ENCODE peak calls at places on chromosomes 6 and 20, in seven cellular contexts. W is mesenchymal stem cell, Q is GM23338, M is astrocyte, U is IMR-90, S is GM23248, C is K562. J is an unnamed sample.

GRCh38 chr6:148559848-148560433 is 186.9 kb upstream of the UST start:
- DNase-seq in W (peak; percentile 54), Q (peak; percentile 82), M (peak; percentile 20), U (peak; percentile 67), S (peak; percentile 84), C (peak; percentile 78), J (peak; percentile 61)

GRCh38 chr6:150243620-150244314 is 100.9 kb downstream of the PPP1R14C start:
- DNase-seq in W (peak; percentile 22), Q (no peak), M (peak; percentile 81), U (peak; percentile 44), S (peak; percentile 79), C (no peak), J (no peak)

GRCh38 chr6:11368760-11369159 is 136.3 kb upstream of the NEDD9 start:
- DNase-seq in W (no peak), Q (no peak), M (no peak), U (no peak), S (no peak), C (no peak), J (peak; percentile 73)

GRCh38 chr6:138291036-138291848 is 73.0 kb upstream of the PBOV1 start:
- DNase-seq in W (no peak), Q (peak; percentile 33), M (no peak), U (no peak), S (peak; percentile 12), C (no peak), J (no peak)

GRCh38 chr20:60410865-60411264 is 452.6 kb downstream of the CDH26 start:
- DNase-seq in W (no peak), Q (no peak), M (no peak), U (no peak), S (no peak), C (no peak), J (no peak)

GRCh38 chr6:26327450-26328264 is 37.3 kb upstream of the BTN3A2 start:
- DNase-seq in W (peak; percentile 86), Q (peak; percentile 83), M (peak; percentile 61), U (peak; percentile 81), S (peak; percentile 68), C (peak; percentile 59), J (peak; percentile 70)

GRCh38 chr20:23166563-23166962 is 80.4 kb upstream of the CD93 start:
- DNase-seq in W (no peak), Q (no peak), M (no peak), U (no peak), S (no peak), C (no peak), J (no peak)

GRCh38 chr20:64027981-64028685 is 7.8 kb upstream of the C20orf204 start:
- DNase-seq in W (no peak), Q (no peak), M (no peak), U (no peak), S (no peak), C (no peak), J (no peak)

GRCh38 chr6:156780117-156780641 is 3.0 kb downstream of the ARID1B start:
- DNase-seq in W (peak; percentile 92), Q (peak; percentile 70), M (peak; percentile 95), U (peak; percentile 96), S (peak; percentile 92), C (peak; percentile 81), J (peak; percentile 84)

GRCh38 chr6:80425089-80425823 is 318.8 kb downstream of the BCKDHB start:
- DNase-seq in W (peak; percentile 86), Q (no peak), M (peak; percentile 100), U (peak; percentile 99), S (peak; percentile 96), C (no peak), J (peak; percentile 55)

GRCh38 chr6:138844203-138844602 is 48.3 kb downstream of the ECT2L start:
- DNase-seq in W (no peak), Q (peak; percentile 38), M (peak; percentile 54), U (peak; percentile 16), S (peak; percentile 63), C (no peak), J (no peak)

GRCh38 chr20:49054032-49054643 is 8.0 kb downstream of the CSE1L start:
- DNase-seq in W (no peak), Q (no peak), M (no peak), U (no peak), S (no peak), C (no peak), J (no peak)

GRCh38 chr6:54935739-54936138 is 89.2 kb downstream of the FAM83B start:
- DNase-seq in W (peak; percentile 39), Q (peak; percentile 13), M (peak; percentile 51), U (peak; percentile 87), S (peak; percentile 40), C (no peak), J (peak; percentile 95)

GRCh38 chr20:37989601-37990001 is 43.7 kb downstream of the TTI1 start:
- DNase-seq in W (peak; percentile 43), Q (no peak), M (no peak), U (no peak), S (no peak), C (no peak), J (peak; percentile 87)

DNA sequence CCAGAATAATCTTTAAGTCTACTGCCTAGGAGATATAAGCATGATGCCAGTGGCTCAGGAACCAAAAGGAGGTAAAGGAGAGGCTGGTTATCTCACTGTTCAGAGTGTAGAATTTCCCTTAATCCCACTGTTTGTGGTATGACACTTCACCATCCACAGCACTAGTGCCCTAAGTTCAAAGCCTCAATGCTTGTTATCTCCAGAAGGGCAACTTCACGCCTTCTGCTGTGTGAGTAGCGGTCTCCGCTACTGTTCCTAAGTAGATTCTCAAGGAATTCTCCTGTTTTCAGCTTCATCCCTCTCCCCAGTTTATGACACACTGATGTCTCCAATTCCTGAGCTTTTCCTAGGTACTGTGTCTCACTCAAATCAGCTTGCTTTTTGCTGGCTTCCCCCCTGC is 13.7 kb upstream of the SNPH start:
- DNase-seq in W (no peak), Q (no peak), M (no peak), U (no peak), S (no peak), C (no peak), J (no peak)
- H2AFZ ChIP-seq in W (no peak overlapping the region), Q (no peak overlapping the region), M (no peak overlapping the region), U (no peak overlapping the region), S (no peak overlapping the region), C (peak overlapping the region; percentile 79), J (no peak overlapping the region)

GRCh38 chr6:104958720-104959452 is 2.0 kb downstream of the LIN28B start:
- DNase-seq in W (peak; percentile 75), Q (peak; percentile 56), M (no peak), U (no peak), S (peak; percentile 7), C (peak; percentile 44), J (no peak)

GRCh38 chr6:104958178-104958520 is 1.2 kb downstream of the LIN28B start:
- DNase-seq in W (peak; percentile 50), Q (no peak), M (no peak), U (no peak), S (no peak), C (no peak), J (no peak)

GRCh38 chr6:104956663-104957294 is at the start of gene LIN28B:
- DNase-seq in W (peak; percentile 76), Q (no peak), M (no peak), U (no peak), S (no peak), C (peak; percentile 41), J (no peak)

GRCh38 chr6:104957301-104958177 is 632 bp downstream of the LIN28B start:
- DNase-seq in W (peak; percentile 55), Q (peak; percentile 96), M (no peak), U (no peak), S (no peak), C (peak; percentile 55), J (no peak)

DNA sequence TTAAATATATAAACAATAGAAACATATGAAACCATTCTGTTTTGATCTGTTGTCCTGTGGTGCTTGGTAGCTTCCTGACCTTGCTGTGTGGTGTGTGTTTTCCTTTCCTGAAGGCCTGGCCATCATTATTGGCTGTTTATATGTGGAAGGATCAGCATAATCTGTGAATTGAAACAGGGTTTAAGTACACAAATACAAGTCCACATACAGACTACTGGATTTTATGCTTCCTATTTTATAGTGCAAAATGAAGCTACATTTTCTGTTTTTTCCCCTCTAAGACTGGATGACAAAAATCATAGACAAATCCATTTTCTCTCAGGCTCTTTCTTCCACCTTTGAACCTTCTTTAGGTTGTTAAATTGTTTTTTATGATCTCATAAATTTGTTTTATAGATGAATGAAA is 2.5 kb downstream of the LIN28B start:
- DNase-seq in W (no peak), Q (no peak), M (no peak), U (no peak), S (no peak), C (no peak), J (no peak)
- H3K4me3 ChIP-seq in W (no peak overlapping the region), Q (peak overlapping the region; percentile 57), M (no peak overlapping the region), U (no peak overlapping the region), S (no peak overlapping the region), C (peak overlapping the region; percentile 56), J (no peak overlapping the region)

GRCh38 chr20:46376196-46376785 is 30.1 kb downstream of the ELMO2 start:
- DNase-seq in W (no peak), Q (no peak), M (no peak), U (no peak), S (no peak), C (no peak), J (no peak)

GRCh38 chr20:46378390-46379009 is 27.9 kb downstream of the ELMO2 start:
- DNase-seq in W (no peak), Q (no peak), M (no peak), U (no peak), S (no peak), C (no peak), J (no peak)

GRCh38 chr20:46374383-46374782 is 32.0 kb downstream of the ELMO2 start:
- DNase-seq in W (no peak), Q (no peak), M (no peak), U (no peak), S (no peak), C (no peak), J (no peak)

GRCh38 chr20:46377532-46377931 is 28.9 kb downstream of the ELMO2 start:
- DNase-seq in W (no peak), Q (no peak), M (no peak), U (no peak), S (no peak), C (no peak), J (no peak)

DNA sequence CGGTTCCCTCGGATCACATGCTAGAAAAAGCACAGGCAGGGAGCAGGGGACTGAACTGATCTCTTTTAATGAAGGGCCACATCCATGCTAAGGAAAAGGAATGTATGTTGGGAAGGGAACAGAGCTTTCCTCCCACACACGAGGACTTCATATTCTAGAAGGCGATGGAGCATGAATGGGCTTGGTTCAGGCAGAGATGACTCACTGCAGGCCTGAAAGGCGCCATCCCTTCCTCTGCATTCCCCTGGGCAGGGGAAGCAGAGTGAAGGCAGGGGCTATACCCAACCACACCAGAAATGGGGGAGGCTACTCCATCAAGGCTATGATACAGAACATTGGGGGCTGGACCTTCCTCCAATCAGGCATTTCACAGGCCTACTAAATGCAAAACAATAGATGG is 30.6 kb downstream of the ELMO2 start:
- DNase-seq in W (no peak), Q (no peak), M (peak; percentile 60), U (peak; percentile 39), S (peak; percentile 55), C (no peak), J (peak; percentile 12)
- H3K27ac ChIP-seq in W (peak overlapping the region; percentile 28), Q (no peak overlapping the region), M (no peak overlapping the region), U (no peak overlapping the region), S (no peak overlapping the region), C (no peak overlapping the region), J (no peak overlapping the region)

DNA sequence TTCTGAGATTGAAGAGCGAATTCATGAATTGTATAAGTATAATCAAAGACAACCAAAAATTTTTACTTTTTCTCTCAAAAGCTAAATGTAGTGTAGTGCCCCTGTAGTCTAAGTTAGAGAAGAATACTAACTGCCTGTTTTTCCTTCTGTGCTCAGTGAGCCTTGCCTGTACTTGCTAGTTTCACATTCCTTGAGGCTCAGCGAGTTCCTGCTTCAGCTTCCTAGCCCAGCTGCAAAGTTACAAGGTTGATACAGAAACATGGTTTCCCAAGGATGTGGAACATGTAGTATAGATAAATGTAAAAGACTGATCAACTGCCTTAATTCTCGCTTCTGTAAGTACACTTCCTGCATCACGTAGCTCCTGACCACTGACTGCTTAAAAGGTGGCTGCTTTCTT is 33.1 kb upstream of the SEC63 start:
- DNase-seq in W (no peak), Q (no peak), M (no peak), U (no peak), S (no peak), C (no peak), J (no peak)
- H2AFZ ChIP-seq in W (no peak overlapping the region), Q (peak overlapping the region; percentile 59), M (no peak overlapping the region), U (no peak overlapping the region), S (peak overlapping the region; percentile 37), C (peak overlapping the region; percentile 79), J (no peak overlapping the region)